ENCODE peak calls at places on chromosome 5, in ten cellular contexts. One of them, this sample, is unnamed.

GRCh38 chr5:69512740-69513260 is 20.2 kb downstream of the OCLN start:
- DNase-seq in GM12878: no peak
- DNase-seq in spleen: no peak
- DNase-seq in A549: no peak
- DNase-seq in adrenal gland: no peak
- DNase-seq in endothelial cell of umbilical vein: peak; percentile 83
- DNase-seq in body of pancreas: no peak
- DNase-seq in suprapubic skin: no peak
- DNase-seq in prostate gland: no peak
- DNase-seq in HCT116: no peak
- DNase-seq in this sample: no peak

GRCh38 chr5:142109356-142110045 is 922 bp downstream of the NDFIP1 start:
- DNase-seq in endothelial cell of umbilical vein: peak; percentile 55
- DNase-seq in suprapubic skin: no peak
- DNase-seq in body of pancreas: peak; percentile 28
- DNase-seq in HCT116: no peak
- DNase-seq in prostate gland: no peak
- DNase-seq in GM12878: no peak
- DNase-seq in A549: peak; percentile 23
- DNase-seq in adrenal gland: peak; percentile 19
- DNase-seq in spleen: no peak
- DNase-seq in this sample: no peak

GRCh38 chr5:159097461-159098284 is 2.0 kb downstream of the EBF1 start:
- DNase-seq in spleen: peak; percentile 87
- DNase-seq in A549: no peak
- DNase-seq in GM12878: no peak
- DNase-seq in HCT116: no peak
- DNase-seq in suprapubic skin: no peak
- DNase-seq in adrenal gland: peak; percentile 19
- DNase-seq in body of pancreas: peak; percentile 26
- DNase-seq in endothelial cell of umbilical vein: no peak
- DNase-seq in prostate gland: no peak
- DNase-seq in this sample: no peak

GRCh38 chr5:32229586-32229985 is 55.5 kb upstream of the GOLPH3 start:
- DNase-seq in spleen: no peak
- DNase-seq in HCT116: no peak
- DNase-seq in body of pancreas: no peak
- DNase-seq in GM12878: no peak
- DNase-seq in suprapubic skin: no peak
- DNase-seq in A549: no peak
- DNase-seq in adrenal gland: no peak
- DNase-seq in endothelial cell of umbilical vein: no peak
- DNase-seq in prostate gland: no peak
- DNase-seq in this sample: no peak

GRCh38 chr5:79030663-79031480 is 38.6 kb downstream of the DMGDH start:
- DNase-seq in GM12878: no peak
- DNase-seq in adrenal gland: no peak
- DNase-seq in HCT116: no peak
- DNase-seq in A549: no peak
- DNase-seq in endothelial cell of umbilical vein: no peak
- DNase-seq in body of pancreas: no peak
- DNase-seq in spleen: no peak
- DNase-seq in prostate gland: no peak
- DNase-seq in suprapubic skin: no peak
- DNase-seq in this sample: no peak

GRCh38 chr5:178125253-178125916 is 5.4 kb upstream of the RMND5B start:
- DNase-seq in HCT116: no peak
- DNase-seq in body of pancreas: no peak
- DNase-seq in spleen: no peak
- DNase-seq in adrenal gland: no peak
- DNase-seq in GM12878: no peak
- DNase-seq in endothelial cell of umbilical vein: no peak
- DNase-seq in A549: no peak
- DNase-seq in prostate gland: no peak
- DNase-seq in suprapubic skin: no peak
- DNase-seq in this sample: no peak

GRCh38 chr5:112974901-112975300 is 1.7 kb upstream of the DCP2 start:
- DNase-seq in suprapubic skin: no peak
- DNase-seq in spleen: no peak
- DNase-seq in adrenal gland: no peak
- DNase-seq in GM12878: no peak
- DNase-seq in body of pancreas: no peak
- DNase-seq in endothelial cell of umbilical vein: no peak
- DNase-seq in HCT116: no peak
- DNase-seq in prostate gland: no peak
- DNase-seq in A549: no peak
- DNase-seq in this sample: no peak

GRCh38 chr5:172133359-172134029 is 54.5 kb downstream of the STK10 start:
- DNase-seq in adrenal gland: peak; percentile 48
- DNase-seq in prostate gland: no peak
- DNase-seq in body of pancreas: peak; percentile 19
- DNase-seq in suprapubic skin: no peak
- DNase-seq in A549: no peak
- DNase-seq in HCT116: no peak
- DNase-seq in GM12878: no peak
- DNase-seq in spleen: peak; percentile 84
- DNase-seq in endothelial cell of umbilical vein: no peak
- DNase-seq in this sample: peak; percentile 34

GRCh38 chr5:90409318-90410177 is at the start of gene CETN3:
- DNase-seq in A549: peak; percentile 96
- DNase-seq in GM12878: peak; percentile 88
- DNase-seq in spleen: peak; percentile 96
- DNase-seq in adrenal gland: peak; percentile 90
- DNase-seq in HCT116: peak; percentile 95
- DNase-seq in body of pancreas: peak; percentile 96
- DNase-seq in prostate gland: peak; percentile 96
- DNase-seq in suprapubic skin: peak; percentile 98
- DNase-seq in endothelial cell of umbilical vein: peak; percentile 96
- DNase-seq in this sample: peak; percentile 94
- TF ChIP-seq POLR2A in A549: peak; percentile 97
- TF ChIP-seq POLR2A in GM12878: peak; percentile 93
- TF ChIP-seq POLR2A in spleen: no peak
- TF ChIP-seq POLR2A in adrenal gland: peak; percentile 95
- TF ChIP-seq POLR2A in HCT116: peak; percentile 98
- TF ChIP-seq POLR2A in body of pancreas: peak; percentile 96
- TF ChIP-seq POLR2A in prostate gland: peak; percentile 87
- TF ChIP-seq POLR2A in suprapubic skin: peak; percentile 75
- TF ChIP-seq POLR2A in endothelial cell of umbilical vein: peak; percentile 94
- TF ChIP-seq POLR2A in this sample: peak; percentile 37

GRCh38 chr5:45642370-45642769 is 53.8 kb downstream of the HCN1 start:
- DNase-seq in suprapubic skin: no peak
- DNase-seq in A549: no peak
- DNase-seq in spleen: no peak
- DNase-seq in adrenal gland: no peak
- DNase-seq in GM12878: no peak
- DNase-seq in endothelial cell of umbilical vein: no peak
- DNase-seq in body of pancreas: no peak
- DNase-seq in prostate gland: no peak
- DNase-seq in HCT116: no peak
- DNase-seq in this sample: no peak

GRCh38 chr5:45643051-45643450 is 53.1 kb downstream of the HCN1 start:
- DNase-seq in body of pancreas: no peak
- DNase-seq in GM12878: no peak
- DNase-seq in prostate gland: no peak
- DNase-seq in spleen: no peak
- DNase-seq in endothelial cell of umbilical vein: no peak
- DNase-seq in suprapubic skin: no peak
- DNase-seq in HCT116: no peak
- DNase-seq in A549: no peak
- DNase-seq in adrenal gland: no peak
- DNase-seq in this sample: no peak

GRCh38 chr5:45639038-45639437 is 57.1 kb downstream of the HCN1 start:
- DNase-seq in A549: no peak
- DNase-seq in spleen: no peak
- DNase-seq in adrenal gland: no peak
- DNase-seq in endothelial cell of umbilical vein: no peak
- DNase-seq in body of pancreas: no peak
- DNase-seq in GM12878: no peak
- DNase-seq in suprapubic skin: no peak
- DNase-seq in prostate gland: no peak
- DNase-seq in HCT116: peak; percentile 8
- DNase-seq in this sample: no peak
- TF ChIP-seq CTCF in A549: no peak
- TF ChIP-seq CTCF in spleen: no peak
- TF ChIP-seq CTCF in adrenal gland: no peak
- TF ChIP-seq CTCF in endothelial cell of umbilical vein: no peak
- TF ChIP-seq CTCF in body of pancreas: peak; percentile 36
- TF ChIP-seq CTCF in GM12878: no peak
- TF ChIP-seq CTCF in suprapubic skin: no peak
- TF ChIP-seq CTCF in prostate gland: no peak
- TF ChIP-seq CTCF in HCT116: peak; percentile 33
- TF ChIP-seq CTCF in this sample: no peak

GRCh38 chr5:3262451-3262850 is 333.2 kb upstream of the IRX1 start:
- DNase-seq in prostate gland: peak; percentile 2
- DNase-seq in body of pancreas: no peak
- DNase-seq in HCT116: no peak
- DNase-seq in suprapubic skin: no peak
- DNase-seq in endothelial cell of umbilical vein: no peak
- DNase-seq in GM12878: no peak
- DNase-seq in A549: no peak
- DNase-seq in adrenal gland: no peak
- DNase-seq in spleen: no peak
- DNase-seq in this sample: no peak

GRCh38 chr5:3266861-3267260 is 328.8 kb upstream of the IRX1 start:
- DNase-seq in suprapubic skin: no peak
- DNase-seq in HCT116: no peak
- DNase-seq in prostate gland: no peak
- DNase-seq in spleen: no peak
- DNase-seq in adrenal gland: no peak
- DNase-seq in GM12878: no peak
- DNase-seq in body of pancreas: no peak
- DNase-seq in endothelial cell of umbilical vein: no peak
- DNase-seq in A549: no peak
- DNase-seq in this sample: no peak

GRCh38 chr5:3268760-3269330 is 326.8 kb upstream of the IRX1 start:
- DNase-seq in prostate gland: no peak
- DNase-seq in suprapubic skin: no peak
- DNase-seq in GM12878: no peak
- DNase-seq in A549: no peak
- DNase-seq in adrenal gland: no peak
- DNase-seq in body of pancreas: no peak
- DNase-seq in HCT116: no peak
- DNase-seq in endothelial cell of umbilical vein: no peak
- DNase-seq in spleen: no peak
- DNase-seq in this sample: no peak

GRCh38 chr5:3265936-3266335 is 329.7 kb upstream of the IRX1 start:
- DNase-seq in suprapubic skin: no peak
- DNase-seq in HCT116: no peak
- DNase-seq in adrenal gland: no peak
- DNase-seq in prostate gland: peak; percentile 0
- DNase-seq in spleen: no peak
- DNase-seq in GM12878: no peak
- DNase-seq in body of pancreas: no peak
- DNase-seq in A549: no peak
- DNase-seq in endothelial cell of umbilical vein: no peak
- DNase-seq in this sample: no peak

DNA sequence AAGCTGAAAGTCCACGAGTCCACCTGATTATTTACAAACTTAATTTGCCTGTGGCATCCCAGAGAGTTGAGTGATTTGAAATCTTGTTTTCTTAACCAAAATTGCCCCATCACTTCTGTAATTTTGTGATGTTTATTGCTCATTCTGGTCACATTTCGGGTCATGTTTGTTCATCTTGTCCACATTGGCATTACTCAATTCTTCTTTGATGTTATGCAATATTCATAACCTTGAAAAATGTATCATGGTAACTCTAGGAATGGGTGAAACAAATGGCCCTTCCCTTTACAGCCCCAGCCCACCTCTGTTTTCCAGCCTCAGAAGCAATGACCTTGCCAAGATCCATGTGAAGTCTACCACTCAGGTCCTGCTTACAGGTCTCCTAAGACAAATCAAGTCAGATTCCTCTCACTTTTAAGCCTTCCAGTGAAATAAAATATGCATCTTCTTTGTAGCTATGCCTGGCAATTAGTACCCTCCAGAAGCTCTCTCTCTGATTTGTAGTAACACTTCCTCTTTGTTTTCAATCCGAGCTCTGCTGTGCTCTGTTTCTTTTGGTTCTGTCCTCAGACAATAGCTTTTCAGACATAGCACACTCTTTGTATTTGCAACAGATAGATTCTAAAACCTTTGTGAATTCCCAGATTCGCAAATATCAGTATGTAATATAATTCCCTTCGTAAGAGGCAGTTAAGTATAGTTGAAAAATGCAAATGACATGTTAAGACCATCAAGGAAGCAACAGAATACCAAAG is 330.3 kb upstream of the IRX1 start:
- DNase-seq in adrenal gland: no peak
- DNase-seq in HCT116: no peak
- DNase-seq in GM12878: no peak
- DNase-seq in A549: no peak
- DNase-seq in spleen: no peak
- DNase-seq in endothelial cell of umbilical vein: no peak
- DNase-seq in body of pancreas: no peak
- DNase-seq in suprapubic skin: no peak
- DNase-seq in prostate gland: no peak
- DNase-seq in this sample: no peak
- H3K4me3 ChIP-seq in adrenal gland: no peak overlapping the region
- H3K4me3 ChIP-seq in HCT116: no peak overlapping the region
- H3K4me3 ChIP-seq in GM12878: no peak overlapping the region
- H3K4me3 ChIP-seq in A549: no peak overlapping the region
- H3K4me3 ChIP-seq in spleen: no peak overlapping the region
- H3K4me3 ChIP-seq in endothelial cell of umbilical vein: no peak overlapping the region
- H3K4me3 ChIP-seq in body of pancreas: no peak overlapping the region
- H3K4me3 ChIP-seq in suprapubic skin: no peak overlapping the region
- H3K4me3 ChIP-seq in prostate gland: no peak overlapping the region
- H3K4me3 ChIP-seq in this sample: no peak overlapping the region

GRCh38 chr5:43482490-43483064 is 1.1 kb downstream of the TMEM267 start:
- DNase-seq in GM12878: no peak
- DNase-seq in endothelial cell of umbilical vein: no peak
- DNase-seq in spleen: no peak
- DNase-seq in suprapubic skin: no peak
- DNase-seq in prostate gland: no peak
- DNase-seq in body of pancreas: no peak
- DNase-seq in adrenal gland: no peak
- DNase-seq in A549: no peak
- DNase-seq in HCT116: no peak
- DNase-seq in this sample: no peak

GRCh38 chr5:43485406-43485805 is 1.7 kb upstream of the TMEM267 start:
- DNase-seq in prostate gland: no peak
- DNase-seq in adrenal gland: no peak
- DNase-seq in A549: peak; percentile 18
- DNase-seq in GM12878: no peak
- DNase-seq in endothelial cell of umbilical vein: no peak
- DNase-seq in suprapubic skin: no peak
- DNase-seq in HCT116: no peak
- DNase-seq in spleen: no peak
- DNase-seq in body of pancreas: no peak
- DNase-seq in this sample: no peak

GRCh38 chr5:43486353-43486752 is 2.7 kb upstream of the TMEM267 start:
- DNase-seq in body of pancreas: no peak
- DNase-seq in prostate gland: no peak
- DNase-seq in GM12878: no peak
- DNase-seq in spleen: no peak
- DNase-seq in endothelial cell of umbilical vein: no peak
- DNase-seq in suprapubic skin: no peak
- DNase-seq in adrenal gland: no peak
- DNase-seq in HCT116: no peak
- DNase-seq in A549: no peak
- DNase-seq in this sample: no peak

GRCh38 chr5:43483210-43484048 is at the start of gene TMEM267:
- DNase-seq in endothelial cell of umbilical vein: peak; percentile 95
- DNase-seq in prostate gland: peak; percentile 92
- DNase-seq in adrenal gland: peak; percentile 90
- DNase-seq in suprapubic skin: peak; percentile 95
- DNase-seq in GM12878: peak; percentile 67
- DNase-seq in spleen: peak; percentile 99
- DNase-seq in HCT116: peak; percentile 78
- DNase-seq in A549: peak; percentile 93
- DNase-seq in body of pancreas: peak; percentile 95
- DNase-seq in this sample: peak; percentile 94

DNA sequence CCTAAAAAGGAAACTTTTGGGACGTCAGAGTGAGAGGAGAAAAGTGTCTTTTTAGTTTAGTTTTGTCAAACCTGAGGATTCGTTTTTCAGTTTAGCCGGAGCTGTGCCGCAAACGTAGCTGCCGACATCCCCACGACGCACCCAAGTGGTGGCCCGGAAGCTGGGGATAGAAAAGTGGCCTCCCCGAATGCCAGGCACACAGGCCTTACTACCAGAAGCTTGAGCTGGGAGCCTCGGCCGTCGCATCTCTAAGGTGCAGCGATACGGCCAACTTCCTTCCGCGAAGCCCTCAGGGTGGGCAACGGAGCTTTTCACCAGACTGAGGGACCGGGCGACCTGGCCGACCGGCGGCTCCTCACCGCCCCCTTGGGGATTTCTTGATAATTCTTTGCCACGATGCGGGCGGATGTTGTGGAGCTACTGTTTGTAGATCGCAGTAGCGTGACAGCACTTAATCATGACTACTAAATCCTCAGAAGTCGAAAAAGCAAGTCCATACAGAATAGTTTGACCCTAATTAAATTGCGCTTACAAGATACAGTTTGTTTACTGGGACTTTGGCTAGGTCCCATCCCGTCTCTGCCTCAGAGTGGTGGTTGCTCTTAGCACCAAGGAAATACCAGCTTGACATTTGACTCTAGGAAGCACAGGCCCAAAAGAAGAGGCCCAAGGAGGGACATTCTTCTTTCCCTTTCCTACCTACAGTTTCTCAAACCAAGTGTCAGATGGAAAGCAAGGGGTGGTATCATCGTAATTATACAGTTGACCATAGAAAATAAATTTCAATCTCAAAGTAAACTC is 584 bp upstream of the TMEM267 start:
- DNase-seq in suprapubic skin: peak; percentile 94
- DNase-seq in A549: peak; percentile 85
- DNase-seq in body of pancreas: peak; percentile 85
- DNase-seq in GM12878: peak; percentile 60
- DNase-seq in spleen: peak; percentile 96
- DNase-seq in adrenal gland: peak; percentile 82
- DNase-seq in prostate gland: peak; percentile 81
- DNase-seq in endothelial cell of umbilical vein: peak; percentile 88
- DNase-seq in HCT116: peak; percentile 51
- DNase-seq in this sample: peak; percentile 86
- TF ChIP-seq POLR2A in suprapubic skin: no peak
- TF ChIP-seq POLR2A in A549: no peak
- TF ChIP-seq POLR2A in body of pancreas: peak; percentile 70
- TF ChIP-seq POLR2A in GM12878: peak; percentile 61
- TF ChIP-seq POLR2A in spleen: no peak
- TF ChIP-seq POLR2A in adrenal gland: peak; percentile 4
- TF ChIP-seq POLR2A in prostate gland: no peak
- TF ChIP-seq POLR2A in endothelial cell of umbilical vein: peak; percentile 16
- TF ChIP-seq POLR2A in HCT116: no peak
- TF ChIP-seq POLR2A in this sample: peak; percentile 18

This sample was measured in thyroid gland.